ENCODE peak calls at places on chromosomes 1 and 21, in seven cellular contexts. C is A549, L is fibroblast of mammary gland, B is mucosa of descending colon, H is choroid plexus epithelial cell, V is foreskin fibroblast, A is GM12865. X is an unnamed sample.

GRCh38 chr1:31354266-31354665 is 18.6 kb downstream of the FABP3 start:
- DNase-seq in A (no peak), H (peak; percentile 78), C (no peak), B (no peak), V (no peak), L (peak; percentile 48), X (no peak)

GRCh38 chr1:244301595-244302130 is 150.0 kb downstream of the ADSS2 start:
- DNase-seq in H (no peak), C (no peak), V (no peak), A (no peak), B (no peak), L (no peak), X (no peak)

GRCh38 chr1:203649551-203650011 is 22.9 kb downstream of the ATP2B4 start:
- DNase-seq in A (peak; percentile 60), L (no peak), B (no peak), C (no peak), V (no peak), H (no peak), X (no peak)

GRCh38 chr21:21406918-21407317 is 408.7 kb downstream of the NCAM2 start:
- DNase-seq in B (no peak), L (no peak), C (no peak), H (no peak), V (no peak), A (no peak), X (no peak)

GRCh38 chr1:226990133-226990716 is 50.1 kb downstream of the COQ8A start:
- DNase-seq in H (peak; percentile 42), L (no peak), A (peak; percentile 80), V (no peak), C (no peak), B (peak; percentile 87), X (no peak)

GRCh38 chr1:18305182-18305795 is 175.4 kb upstream of the KLHDC7A start:
- DNase-seq in H (no peak), L (no peak), V (no peak), B (no peak), C (no peak), A (no peak), X (no peak)

GRCh38 chr1:204318324-204318723 is 41.4 kb downstream of the PLEKHA6 start:
- DNase-seq in A (no peak), B (no peak), H (no peak), C (no peak), L (no peak), V (no peak), X (no peak)

GRCh38 chr1:98046031-98046641 is 125.3 kb upstream of the DPYD start:
- DNase-seq in C (peak; percentile 63), H (peak; percentile 51), V (peak; percentile 53), L (peak; percentile 48), A (peak; percentile 35), B (no peak), X (no peak)

GRCh38 chr1:47830021-47830420 is 167.2 kb downstream of the TRABD2B start:
- DNase-seq in V (no peak), L (no peak), A (no peak), H (no peak), C (no peak), B (no peak), X (no peak)

GRCh38 chr1:201939271-201939973 is 6.9 kb downstream of the LMOD1 start:
- DNase-seq in L (no peak), H (no peak), V (no peak), B (no peak), C (no peak), A (no peak), X (no peak)

GRCh38 chr1:59682405-59683080 is 132.2 kb upstream of the HOOK1 start:
- DNase-seq in V (no peak), L (peak; percentile 47), A (no peak), H (peak; percentile 71), C (no peak), B (no peak), X (no peak)

GRCh38 chr1:88979749-88980116 is 12.7 kb downstream of the KYAT3 start:
- DNase-seq in A (no peak), V (no peak), L (no peak), B (no peak), C (no peak), H (no peak), X (no peak)

GRCh38 chr1:24003331-24003972 is 23.3 kb upstream of the SRSF10 start:
- DNase-seq in A (peak; percentile 72), C (peak; percentile 35), H (peak; percentile 95), L (peak; percentile 98), V (peak; percentile 90), B (no peak), X (no peak)

GRCh38 chr21:31268090-31268489 is 76.0 kb downstream of the TIAM1 start:
- DNase-seq in B (no peak), L (no peak), V (no peak), C (no peak), A (no peak), H (no peak), X (no peak)

GRCh38 chr1:219926363-219926998 is 1.9 kb downstream of the SLC30A10 start:
- DNase-seq in B (no peak), A (no peak), H (no peak), V (no peak), L (no peak), C (no peak), X (no peak)

GRCh38 chr1:205283270-205284147 is 38.0 kb downstream of the NUAK2 start:
- DNase-seq in B (no peak), H (no peak), L (no peak), V (no peak), C (no peak), A (no peak), X (no peak)

GRCh38 chr1:43533615-43534014 is 2.9 kb downstream of the PTPRF start:
- DNase-seq in A (no peak), B (no peak), V (no peak), H (no peak), C (no peak), L (no peak), X (no peak)

DNA sequence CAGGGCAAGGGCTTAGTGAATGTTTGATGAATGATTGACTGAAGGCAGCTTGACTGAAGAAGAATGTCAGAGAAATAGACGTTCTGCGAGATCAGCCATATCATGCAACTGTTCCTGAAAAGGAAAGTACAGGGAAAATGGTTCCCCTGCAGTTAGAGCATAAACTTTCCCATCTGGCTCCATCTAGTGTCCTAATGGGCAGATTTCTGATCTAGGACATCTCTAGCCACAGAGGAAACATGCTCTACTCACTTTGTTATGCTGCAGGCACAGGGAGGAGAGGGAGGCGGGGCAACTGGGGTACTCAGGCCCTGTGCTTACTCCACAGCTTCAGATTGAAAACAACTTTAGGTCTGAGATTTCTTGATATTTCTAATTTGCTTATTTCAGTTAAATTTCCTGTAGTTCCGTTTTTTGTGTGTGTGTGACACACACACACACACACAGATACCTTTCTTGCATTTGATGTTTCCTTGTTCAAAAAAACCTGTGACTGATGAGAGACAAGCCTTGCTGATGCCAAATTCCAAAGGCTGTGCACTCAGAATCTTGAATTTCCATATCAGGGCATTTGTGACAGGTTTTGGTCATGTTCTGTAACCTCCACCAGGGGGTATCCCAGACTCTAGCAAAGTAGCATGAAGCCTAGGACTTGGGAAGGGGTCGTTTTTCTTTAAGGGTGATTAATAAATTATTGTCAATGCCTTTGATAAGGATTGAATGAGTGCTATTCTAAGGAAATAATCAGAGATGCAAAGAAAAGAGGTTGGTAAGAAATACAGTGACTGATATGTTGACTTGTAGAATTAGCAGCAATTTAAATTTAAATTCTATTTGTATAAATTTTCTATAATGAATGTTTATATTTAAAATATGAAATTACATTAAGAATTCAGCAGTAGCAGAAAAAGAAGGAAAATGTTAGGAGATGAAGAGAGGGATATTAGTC is 139.7 kb upstream of the BEND5 start:
- DNase-seq in L (peak; percentile 73), A (peak; percentile 12), B (no peak), H (peak; percentile 73), V (peak; percentile 17), C (peak; percentile 71), X (no peak)
- TF ChIP-seq CTCF in L (peak; percentile 70), A (peak; percentile 28), B (no peak), H (peak; percentile 71), V (peak; percentile 49), C (peak; percentile 33), X (peak; percentile 11)

GRCh38 chr1:117710710-117711109 is 104.9 kb downstream of the TENT5C start:
- DNase-seq in A (peak; percentile 14), L (peak; percentile 12), C (no peak), H (no peak), V (no peak), B (no peak), X (no peak)
- TF ChIP-seq CTCF in A (peak; percentile 24), L (peak; percentile 53), C (peak; percentile 14), H (peak; percentile 73), V (peak; percentile 18), B (no peak), X (peak; percentile 22)

GRCh38 chr1:188367669-188368068 is 1538.9 kb downstream of the PLA2G4A start:
- DNase-seq in B (no peak), L (no peak), V (no peak), C (peak; percentile 23), A (no peak), H (no peak), X (no peak)

GRCh38 chr1:188363943-188364342 is 1535.2 kb downstream of the PLA2G4A start:
- DNase-seq in B (no peak), H (no peak), C (peak; percentile 22), A (no peak), V (no peak), L (no peak), X (no peak)

GRCh38 chr1:188371295-188371806 is 1542.6 kb downstream of the PLA2G4A start:
- DNase-seq in B (no peak), V (no peak), C (no peak), H (no peak), L (no peak), A (no peak), X (no peak)

GRCh38 chr1:188364927-188365449 is 1536.2 kb downstream of the PLA2G4A start:
- DNase-seq in H (no peak), A (no peak), C (no peak), V (no peak), B (no peak), L (no peak), X (no peak)

GRCh38 chr1:188365874-188366273 is 1537.1 kb downstream of the PLA2G4A start:
- DNase-seq in H (peak; percentile 2), L (no peak), B (no peak), V (no peak), C (no peak), A (no peak), X (no peak)
- TF ChIP-seq CTCF in H (no peak), L (no peak), B (no peak), V (no peak), C (no peak), A (no peak), X (no peak)

DNA sequence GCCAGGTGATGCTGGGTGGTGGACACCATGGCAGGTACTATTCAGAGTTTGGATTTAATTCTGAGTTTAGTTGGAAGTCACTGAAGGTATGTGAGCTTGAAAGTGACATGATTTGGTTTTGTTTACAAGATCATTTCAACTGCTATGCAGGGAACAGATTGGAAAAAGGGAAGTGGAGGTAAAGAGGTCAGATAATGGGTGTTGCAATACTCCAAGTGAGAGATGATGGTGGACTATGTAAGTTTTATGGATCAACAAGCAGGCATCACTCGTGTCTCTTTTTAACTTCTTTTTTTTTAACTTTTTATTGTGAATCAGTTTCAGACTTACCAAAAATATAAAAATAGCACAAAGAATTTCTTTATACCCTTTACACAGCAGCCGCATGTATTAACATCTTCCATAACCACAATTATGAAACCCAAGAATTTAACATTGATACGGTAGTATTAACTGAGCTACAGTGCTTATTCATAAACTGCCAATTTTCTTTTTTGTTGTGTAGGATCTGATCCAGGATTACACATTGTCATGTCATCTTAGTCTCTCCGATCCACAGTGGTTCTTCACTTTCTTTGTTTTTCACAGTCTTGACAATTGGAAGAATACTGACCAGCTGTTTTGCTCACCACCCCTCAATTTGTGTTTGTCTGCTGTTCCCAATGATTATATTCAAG is 24.9 kb upstream of the NHLH2 start:
- DNase-seq in L (no peak), H (no peak), A (no peak), C (no peak), V (no peak), B (no peak), X (no peak)
- TF ChIP-seq CTCF in L (no peak), H (no peak), A (no peak), C (no peak), V (no peak), B (no peak), X (no peak)